ENCODE peak calls at places on chromosomes 4 and X, in ten cellular contexts. V is stomach, J is ovary, E is adipocyte, R is IMR-90, T is PC-9, Z is fibroblast of lung, W is GM23248, F is aorta, Q is mammary epithelial cell. Y is an unnamed sample. For H3K4me1 and H3K27me3, the result is how much of the 10 kb centered on the place peaks cover.

GRCh38 chr4:48262926-48263325 is 6.7 kb downstream of the TEC start:
- DNase-seq in V (no peak), J (no peak), E (no peak), R (peak), T (no peak), Z (peak), W (no peak), F (peak), Q (no peak), Y (no peak)

GRCh38 chrX:65726708-65727107 is 59.3 kb downstream of the MSN start:
- DNase-seq in V (no peak), J (no peak), E (no peak), R (no peak), T (no peak), Z (no peak), W (no peak), F (no peak), Q (no peak), Y (no peak)

GRCh38 chrX:15418041-15418706 is 34.0 kb upstream of the VEGFD start:
- DNase-seq in V (no peak), J (no peak), E (peak), R (peak), T (no peak), Z (peak), W (peak), F (no peak), Q (no peak), Y (no peak)

GRCh38 chrX:10633722-10634121 is 13.3 kb upstream of the MID1 start:
- DNase-seq in V (no peak), J (peak), E (peak), R (peak), T (peak), Z (peak), W (peak), F (no peak), Q (peak), Y (no peak)

GRCh38 chrX:109475174-109475891 is 6.6 kb downstream of the GUCY2F start:
- DNase-seq in V (peak), J (peak), E (peak), R (peak), T (no peak), Z (peak), W (peak), F (peak), Q (peak), Y (peak)

GRCh38 chr4:37891221-37892159 is 606 bp downstream of the TBC1D1 start:
- DNase-seq in V (peak), J (peak), E (peak), R (peak), T (no peak), Z (peak), W (peak), F (peak), Q (peak), Y (peak)

GRCh38 chrX:2572740-2573139 is 72.0 kb upstream of the DHRSX start:
- DNase-seq in V (no peak), J (no peak), E (peak), R (no peak), T (peak), Z (peak), W (peak), F (no peak), Q (no peak), Y (no peak)

GRCh38 chrX:95063554-95063953 is 1389.5 kb downstream of the FAM133A start:
- DNase-seq in V (no peak), J (no peak), E (peak), R (peak), T (no peak), Z (peak), W (peak), F (no peak), Q (peak), Y (no peak)

GRCh38 chr4:2284161-2284933 is 22.4 kb upstream of the MXD4 start:
- DNase-seq in V (no peak), J (no peak), E (no peak), R (no peak), T (no peak), Z (no peak), W (no peak), F (peak), Q (no peak), Y (no peak)

GRCh38 chr4:13349096-13349495 is 135.0 kb downstream of the RAB28 start:
- DNase-seq in V (no peak), J (no peak), E (no peak), R (peak), T (no peak), Z (peak), W (peak), F (no peak), Q (peak), Y (no peak)

GRCh38 chrX:40177942-40178715 is 80.4 kb upstream of the BCOR start:
- DNase-seq in V (no peak), J (peak), E (no peak), R (no peak), T (no peak), Z (no peak), W (no peak), F (no peak), Q (no peak), Y (no peak)

GRCh38 chrX:129654652-129655546 is at the start of gene APLN:
- DNase-seq in V (peak), J (peak), E (peak), R (peak), T (no peak), Z (peak), W (peak), F (peak), Q (peak), Y (no peak)

GRCh38 chrX:43165343-43165920 is 387.5 kb upstream of the PPP1R2C start:
- DNase-seq in V (no peak), J (no peak), E (no peak), R (no peak), T (no peak), Z (no peak), W (no peak), F (no peak), Q (no peak), Y (no peak)

GRCh38 chrX:134932528-134933217 is 58.1 kb upstream of the SMIM10 start:
- DNase-seq in V (no peak), J (no peak), E (peak), R (peak), T (no peak), Z (peak), W (peak), F (no peak), Q (peak), Y (no peak)

DNA sequence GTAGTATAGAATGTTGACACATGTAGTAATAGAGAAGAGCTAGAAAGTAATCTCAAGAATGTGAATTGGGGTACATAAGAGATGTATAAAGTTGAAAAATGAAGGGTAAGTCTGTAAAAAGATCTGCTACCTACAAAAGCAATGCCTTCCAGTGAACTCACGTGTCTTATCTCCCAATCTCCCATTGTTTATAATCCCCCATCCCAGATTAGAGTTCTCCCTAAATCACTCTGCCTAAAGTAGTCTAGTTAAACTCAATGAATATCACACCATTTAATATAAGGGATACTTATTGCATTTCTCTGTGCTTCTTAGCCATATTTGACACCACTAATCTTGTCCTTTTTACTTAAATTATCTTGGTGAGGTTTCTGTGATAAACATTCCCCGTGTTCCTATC is 6.6 kb downstream of the TECRL start:
- DNase-seq in V (no peak), J (no peak), E (no peak), R (no peak), T (no peak), Z (no peak), W (no peak), F (no peak), Q (no peak), Y (no peak)
- H3K4me3 ChIP-seq in V (no peak), J (no peak), E (no peak), R (no peak), T (no peak), Z (no peak), W (no peak), F (no peak), Q (no peak), Y (no peak)

DNA sequence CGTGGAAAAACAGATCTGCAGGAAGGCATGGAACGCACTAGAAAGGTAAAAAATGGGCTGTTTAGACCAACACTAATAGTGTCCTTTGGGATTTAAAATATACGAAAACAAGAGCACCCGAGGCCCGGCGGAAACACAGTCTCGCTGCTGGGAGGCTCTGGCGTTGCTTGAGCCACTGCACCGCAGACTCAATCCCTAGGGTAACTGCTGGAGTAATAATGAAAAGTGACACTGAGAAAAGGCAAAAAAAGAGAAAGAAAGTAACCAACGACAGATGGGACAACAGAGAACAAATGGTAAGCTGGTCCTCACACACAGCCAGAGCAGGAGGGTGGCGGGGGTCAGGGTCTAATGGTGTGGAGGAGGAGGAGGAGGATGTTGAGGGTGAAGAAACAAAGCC is 15.4 kb downstream of the IRAK1 start:
- DNase-seq in V (no peak), J (no peak), E (no peak), R (no peak), T (no peak), Z (no peak), W (no peak), F (no peak), Q (no peak), Y (no peak)
- H3K4me1 ChIP-seq in V (under half), J (under half), E (under half), R (under half), T (under half), Z (under half), W (under half), F (under half), Q (under half), Y (under half)

GRCh38 chr4:154120277-154120676 is 331.4 kb upstream of the SFRP2 start:
- DNase-seq in V (no peak), J (no peak), E (no peak), R (no peak), T (no peak), Z (no peak), W (no peak), F (no peak), Q (no peak), Y (no peak)
- H3K27me3 ChIP-seq in V (under half), J (under half), E (under half), R (under half), T (under half), Z (under half), W (under half), F (under half), Q (under half), Y (under half)

GRCh38 chr4:111788046-111788642 is 357.1 kb upstream of the FAM241A start:
- DNase-seq in V (no peak), J (no peak), E (no peak), R (no peak), T (no peak), Z (no peak), W (no peak), F (no peak), Q (no peak), Y (no peak)
- H3K4me3 ChIP-seq in V (no peak), J (no peak), E (no peak), R (no peak), T (no peak), Z (no peak), W (no peak), F (no peak), Q (no peak), Y (no peak)

GRCh38 chrX:154440623-154441357 is 3.2 kb upstream of the FAM50A start:
- DNase-seq in V (no peak), J (no peak), E (no peak), R (no peak), T (no peak), Z (no peak), W (no peak), F (no peak), Q (no peak), Y (no peak)
- H3K4me1 ChIP-seq in V (under half), J (under half), E (under half), R (under half), T (under half), Z (under half), W (under half), F (under half), Q (under half), Y (half or more)